ENCODE peak calls at places on chromosomes 12 and 14, in seven cellular contexts. One of them, this sample, is unnamed.

GRCh38 chr14:59280961-59281360 is 92.5 kb downstream of the DAAM1 start:
- DNase-seq in omental fat pad: no peak
- DNase-seq in aorta: no peak
- DNase-seq in NCI-H187: no peak
- DNase-seq in NCI-H2029: no peak
- DNase-seq in stimulated activated CD8-positive, alpha-beta memory T cell treated with anti-CD3 and anti-CD28 coated beads, Interleukin-4, amount 100 ng/mL, for 24 hours: no peak
- DNase-seq in astrocyte of the spinal cord: no peak
- DNase-seq in this sample: no peak

GRCh38 chr14:93648440-93649168 is 139.7 kb downstream of the PRIMA1 start:
- DNase-seq in NCI-H187: no peak
- DNase-seq in astrocyte of the spinal cord: no peak
- DNase-seq in omental fat pad: no peak
- DNase-seq in NCI-H2029: no peak
- DNase-seq in stimulated activated CD8-positive, alpha-beta memory T cell treated with anti-CD3 and anti-CD28 coated beads, Interleukin-4, amount 100 ng/mL, for 24 hours: peak
- DNase-seq in aorta: no peak
- DNase-seq in this sample: no peak

GRCh38 chr14:73026243-73026844 is 562 bp downstream of the ZFYVE1 start:
- DNase-seq in omental fat pad: no peak
- DNase-seq in stimulated activated CD8-positive, alpha-beta memory T cell treated with anti-CD3 and anti-CD28 coated beads, Interleukin-4, amount 100 ng/mL, for 24 hours: no peak
- DNase-seq in NCI-H2029: no peak
- DNase-seq in aorta: no peak
- DNase-seq in NCI-H187: no peak
- DNase-seq in astrocyte of the spinal cord: no peak
- DNase-seq in this sample: no peak

GRCh38 chr12:51636581-51636980 is 45.5 kb downstream of the SCN8A start:
- DNase-seq in omental fat pad: no peak
- DNase-seq in NCI-H187: no peak
- DNase-seq in aorta: no peak
- DNase-seq in stimulated activated CD8-positive, alpha-beta memory T cell treated with anti-CD3 and anti-CD28 coated beads, Interleukin-4, amount 100 ng/mL, for 24 hours: no peak
- DNase-seq in astrocyte of the spinal cord: no peak
- DNase-seq in NCI-H2029: no peak
- DNase-seq in this sample: no peak

GRCh38 chr14:102474934-102475333 is 34.6 kb downstream of the ANKRD9 start:
- DNase-seq in omental fat pad: no peak
- DNase-seq in stimulated activated CD8-positive, alpha-beta memory T cell treated with anti-CD3 and anti-CD28 coated beads, Interleukin-4, amount 100 ng/mL, for 24 hours: no peak
- DNase-seq in NCI-H187: no peak
- DNase-seq in NCI-H2029: peak
- DNase-seq in aorta: peak
- DNase-seq in astrocyte of the spinal cord: peak
- DNase-seq in this sample: no peak

GRCh38 chr14:60862283-60862682 is 118.6 kb downstream of the TRMT5 start:
- DNase-seq in NCI-H187: no peak
- DNase-seq in omental fat pad: no peak
- DNase-seq in stimulated activated CD8-positive, alpha-beta memory T cell treated with anti-CD3 and anti-CD28 coated beads, Interleukin-4, amount 100 ng/mL, for 24 hours: no peak
- DNase-seq in astrocyte of the spinal cord: peak
- DNase-seq in aorta: no peak
- DNase-seq in NCI-H2029: peak
- DNase-seq in this sample: no peak

GRCh38 chr14:36582011-36582873 is at the start of gene NKX2-8:
- DNase-seq in NCI-H2029: no peak
- DNase-seq in astrocyte of the spinal cord: no peak
- DNase-seq in stimulated activated CD8-positive, alpha-beta memory T cell treated with anti-CD3 and anti-CD28 coated beads, Interleukin-4, amount 100 ng/mL, for 24 hours: no peak
- DNase-seq in aorta: no peak
- DNase-seq in NCI-H187: no peak
- DNase-seq in omental fat pad: no peak
- DNase-seq in this sample: no peak

GRCh38 chr14:68636597-68636996 is 156.3 kb downstream of the ZFP36L1 start:
- DNase-seq in NCI-H187: no peak
- DNase-seq in aorta: peak
- DNase-seq in omental fat pad: no peak
- DNase-seq in stimulated activated CD8-positive, alpha-beta memory T cell treated with anti-CD3 and anti-CD28 coated beads, Interleukin-4, amount 100 ng/mL, for 24 hours: no peak
- DNase-seq in NCI-H2029: no peak
- DNase-seq in astrocyte of the spinal cord: no peak
- DNase-seq in this sample: no peak

GRCh38 chr14:64625363-64626232 is 75.8 kb downstream of the PPP1R36 start:
- DNase-seq in stimulated activated CD8-positive, alpha-beta memory T cell treated with anti-CD3 and anti-CD28 coated beads, Interleukin-4, amount 100 ng/mL, for 24 hours: no peak
- DNase-seq in NCI-H187: no peak
- DNase-seq in omental fat pad: no peak
- DNase-seq in aorta: no peak
- DNase-seq in NCI-H2029: no peak
- DNase-seq in astrocyte of the spinal cord: no peak
- DNase-seq in this sample: no peak

GRCh38 chr12:45688188-45688587 is 41.3 kb upstream of the ARID2 start:
- DNase-seq in NCI-H187: no peak
- DNase-seq in omental fat pad: no peak
- DNase-seq in aorta: no peak
- DNase-seq in stimulated activated CD8-positive, alpha-beta memory T cell treated with anti-CD3 and anti-CD28 coated beads, Interleukin-4, amount 100 ng/mL, for 24 hours: no peak
- DNase-seq in NCI-H2029: no peak
- DNase-seq in astrocyte of the spinal cord: no peak
- DNase-seq in this sample: no peak

GRCh38 chr14:102203382-102203781 is 63.7 kb downstream of the WDR20 start:
- DNase-seq in astrocyte of the spinal cord: no peak
- DNase-seq in NCI-H2029: no peak
- DNase-seq in stimulated activated CD8-positive, alpha-beta memory T cell treated with anti-CD3 and anti-CD28 coated beads, Interleukin-4, amount 100 ng/mL, for 24 hours: no peak
- DNase-seq in omental fat pad: no peak
- DNase-seq in aorta: peak
- DNase-seq in NCI-H187: no peak
- DNase-seq in this sample: no peak

GRCh38 chr14:103003351-103003615 is 54.1 kb downstream of the CDC42BPB start:
- DNase-seq in omental fat pad: no peak
- DNase-seq in astrocyte of the spinal cord: no peak
- DNase-seq in NCI-H187: no peak
- DNase-seq in NCI-H2029: no peak
- DNase-seq in aorta: peak
- DNase-seq in stimulated activated CD8-positive, alpha-beta memory T cell treated with anti-CD3 and anti-CD28 coated beads, Interleukin-4, amount 100 ng/mL, for 24 hours: no peak
- DNase-seq in this sample: no peak

GRCh38 chr12:48003226-48004038 is 844 bp downstream of the COL2A1 start:
- DNase-seq in astrocyte of the spinal cord: peak
- DNase-seq in aorta: no peak
- DNase-seq in NCI-H2029: no peak
- DNase-seq in NCI-H187: no peak
- DNase-seq in stimulated activated CD8-positive, alpha-beta memory T cell treated with anti-CD3 and anti-CD28 coated beads, Interleukin-4, amount 100 ng/mL, for 24 hours: no peak
- DNase-seq in omental fat pad: no peak
- DNase-seq in this sample: peak

GRCh38 chr14:20799444-20799843 is 3.2 kb downstream of the RNASE1 start:
- DNase-seq in aorta: no peak
- DNase-seq in NCI-H2029: no peak
- DNase-seq in omental fat pad: no peak
- DNase-seq in astrocyte of the spinal cord: no peak
- DNase-seq in NCI-H187: no peak
- DNase-seq in stimulated activated CD8-positive, alpha-beta memory T cell treated with anti-CD3 and anti-CD28 coated beads, Interleukin-4, amount 100 ng/mL, for 24 hours: no peak
- DNase-seq in this sample: no peak

GRCh38 chr12:26691234-26691970 is 141.6 kb downstream of the ITPR2 start:
- DNase-seq in NCI-H2029: no peak
- DNase-seq in omental fat pad: no peak
- DNase-seq in aorta: no peak
- DNase-seq in stimulated activated CD8-positive, alpha-beta memory T cell treated with anti-CD3 and anti-CD28 coated beads, Interleukin-4, amount 100 ng/mL, for 24 hours: no peak
- DNase-seq in astrocyte of the spinal cord: peak
- DNase-seq in NCI-H187: no peak
- DNase-seq in this sample: no peak

GRCh38 chr12:93813972-93814821 is 137.0 kb downstream of the CRADD start:
- DNase-seq in astrocyte of the spinal cord: no peak
- DNase-seq in stimulated activated CD8-positive, alpha-beta memory T cell treated with anti-CD3 and anti-CD28 coated beads, Interleukin-4, amount 100 ng/mL, for 24 hours: no peak
- DNase-seq in omental fat pad: peak
- DNase-seq in NCI-H2029: peak
- DNase-seq in NCI-H187: no peak
- DNase-seq in aorta: peak
- DNase-seq in this sample: no peak

GRCh38 chr12:28975564-28976340 is 173.3 kb upstream of the FAR2 start:
- DNase-seq in omental fat pad: no peak
- DNase-seq in stimulated activated CD8-positive, alpha-beta memory T cell treated with anti-CD3 and anti-CD28 coated beads, Interleukin-4, amount 100 ng/mL, for 24 hours: no peak
- DNase-seq in aorta: no peak
- DNase-seq in astrocyte of the spinal cord: peak
- DNase-seq in NCI-H2029: no peak
- DNase-seq in NCI-H187: no peak
- DNase-seq in this sample: no peak

GRCh38 chr14:77098470-77099353 is 654 bp downstream of the CIPC start:
- DNase-seq in NCI-H187: no peak
- DNase-seq in omental fat pad: no peak
- DNase-seq in astrocyte of the spinal cord: no peak
- DNase-seq in NCI-H2029: no peak
- DNase-seq in aorta: peak
- DNase-seq in stimulated activated CD8-positive, alpha-beta memory T cell treated with anti-CD3 and anti-CD28 coated beads, Interleukin-4, amount 100 ng/mL, for 24 hours: no peak
- DNase-seq in this sample: no peak

GRCh38 chr14:100165376-100165775 is 5.9 kb upstream of the DEGS2 start:
- DNase-seq in omental fat pad: no peak
- DNase-seq in astrocyte of the spinal cord: no peak
- DNase-seq in aorta: no peak
- DNase-seq in stimulated activated CD8-positive, alpha-beta memory T cell treated with anti-CD3 and anti-CD28 coated beads, Interleukin-4, amount 100 ng/mL, for 24 hours: no peak
- DNase-seq in NCI-H187: no peak
- DNase-seq in NCI-H2029: no peak
- DNase-seq in this sample: no peak

GRCh38 chr12:16310934-16311333 is 33.4 kb upstream of the SLC15A5 start:
- DNase-seq in stimulated activated CD8-positive, alpha-beta memory T cell treated with anti-CD3 and anti-CD28 coated beads, Interleukin-4, amount 100 ng/mL, for 24 hours: no peak
- DNase-seq in aorta: no peak
- DNase-seq in astrocyte of the spinal cord: no peak
- DNase-seq in NCI-H187: no peak
- DNase-seq in NCI-H2029: no peak
- DNase-seq in omental fat pad: no peak
- DNase-seq in this sample: no peak

GRCh38 chr12:16012086-16012485 is 101.0 kb downstream of the DERA start:
- DNase-seq in aorta: no peak
- DNase-seq in stimulated activated CD8-positive, alpha-beta memory T cell treated with anti-CD3 and anti-CD28 coated beads, Interleukin-4, amount 100 ng/mL, for 24 hours: no peak
- DNase-seq in NCI-H187: no peak
- DNase-seq in omental fat pad: no peak
- DNase-seq in astrocyte of the spinal cord: peak
- DNase-seq in NCI-H2029: no peak
- DNase-seq in this sample: no peak

GRCh38 chr12:14403711-14404164 is 38.3 kb downstream of the ATF7IP start:
- DNase-seq in stimulated activated CD8-positive, alpha-beta memory T cell treated with anti-CD3 and anti-CD28 coated beads, Interleukin-4, amount 100 ng/mL, for 24 hours: no peak
- DNase-seq in NCI-H2029: peak
- DNase-seq in NCI-H187: peak
- DNase-seq in astrocyte of the spinal cord: peak
- DNase-seq in omental fat pad: no peak
- DNase-seq in aorta: no peak
- DNase-seq in this sample: no peak

GRCh38 chr14:70289138-70289537 is 70.3 kb downstream of the COX16 start:
- DNase-seq in NCI-H187: no peak
- DNase-seq in stimulated activated CD8-positive, alpha-beta memory T cell treated with anti-CD3 and anti-CD28 coated beads, Interleukin-4, amount 100 ng/mL, for 24 hours: peak
- DNase-seq in aorta: no peak
- DNase-seq in NCI-H2029: no peak
- DNase-seq in omental fat pad: no peak
- DNase-seq in astrocyte of the spinal cord: no peak
- DNase-seq in this sample: no peak

GRCh38 chr12:27967551-27968054 is 4.9 kb downstream of the PTHLH start:
- DNase-seq in stimulated activated CD8-positive, alpha-beta memory T cell treated with anti-CD3 and anti-CD28 coated beads, Interleukin-4, amount 100 ng/mL, for 24 hours: no peak
- DNase-seq in astrocyte of the spinal cord: no peak
- DNase-seq in aorta: no peak
- DNase-seq in omental fat pad: no peak
- DNase-seq in NCI-H187: no peak
- DNase-seq in NCI-H2029: peak
- DNase-seq in this sample: no peak

This sample was measured in natural killer cell treated with Interleukin-12 subunit alpha and Interleukin-12 subunit beta and Interleukin-15 and Interleukin-18, amount 100 ng/mL, for 72 hours.